ENCODE peak calls at places on chromosomes 2 and 18, in seven cellular contexts. X, Q, P, W, C, Y and K are unnamed samples.

GRCh38 chr2:100246163-100247145 is 75.8 kb downstream of the LONRF2 start:
- DNase-seq in C (no peak), Q (peak), P (peak), Y (no peak), W (peak), X (no peak), K (no peak)

GRCh38 chr2:15177103-15177502 is 384.0 kb downstream of the NBAS start:
- DNase-seq in Y (peak), P (peak), C (no peak), Q (peak), X (peak), W (no peak), K (peak)

GRCh38 chr2:198287706-198288105 is 483.3 kb downstream of the PLCL1 start:
- DNase-seq in P (no peak), C (no peak), X (no peak), Q (no peak), Y (no peak), W (no peak), K (no peak)

GRCh38 chr2:220708366-220708765 is 863.7 kb downstream of the EPHA4 start:
- DNase-seq in P (no peak), X (peak), W (no peak), C (no peak), Y (no peak), Q (no peak), K (no peak)

GRCh38 chr18:80163183-80163582 is 54.1 kb downstream of the ADNP2 start:
- DNase-seq in C (no peak), Y (no peak), Q (no peak), X (no peak), P (no peak), W (no peak), K (no peak)

GRCh38 chr2:127859712-127860085 is 1.7 kb upstream of the POLR2D start:
- DNase-seq in Q (no peak), W (peak), P (peak), C (peak), Y (no peak), X (no peak), K (no peak)

GRCh38 chr2:74902281-74902860 is 56.1 kb upstream of the POLE4 start:
- DNase-seq in C (no peak), W (no peak), P (no peak), X (no peak), Q (no peak), Y (no peak), K (no peak)

GRCh38 chr2:233816334-233816733 is 38.0 kb downstream of the HJURP start:
- DNase-seq in Y (no peak), W (no peak), P (no peak), X (no peak), C (no peak), Q (no peak), K (peak)

GRCh38 chr18:42053188-42053781 is 98.3 kb downstream of the PIK3C3 start:
- DNase-seq in P (peak), W (peak), Q (peak), C (peak), X (peak), Y (peak), K (no peak)

GRCh38 chr2:196276421-196276820 is 105.0 kb upstream of the STK17B start:
- DNase-seq in X (no peak), W (no peak), Y (no peak), P (no peak), Q (no peak), C (no peak), K (no peak)

GRCh38 chr2:203498161-203498560 is 36.9 kb downstream of the RAPH1 start:
- DNase-seq in C (no peak), P (peak), Q (no peak), W (no peak), X (peak), Y (peak), K (peak)

GRCh38 chr18:69469444-69469919 is 68.8 kb downstream of the DOK6 start:
- DNase-seq in X (no peak), P (peak), C (no peak), Y (no peak), W (peak), Q (peak), K (no peak)

GRCh38 chr2:223995569-223995968 is 38.3 kb downstream of the MRPL44 start:
- DNase-seq in Y (peak), Q (no peak), P (peak), W (no peak), C (no peak), X (peak), K (no peak)

GRCh38 chr18:65725421-65726050 is 25.3 kb upstream of the CDH7 start:
- DNase-seq in P (no peak), X (no peak), C (peak), Y (no peak), W (peak), Q (no peak), K (no peak)

GRCh38 chr2:7730449-7730848 is 813.2 kb downstream of the RNF144A start:
- DNase-seq in C (peak), W (no peak), X (no peak), Q (no peak), P (no peak), Y (no peak), K (no peak)

GRCh38 chr2:30165050-30165520 is 18.3 kb downstream of the YPEL5 start:
- DNase-seq in X (peak), P (peak), C (peak), Y (peak), W (peak), Q (peak), K (peak)

GRCh38 chr2:227890495-227891079 is 19.2 kb downstream of the DAW1 start:
- DNase-seq in W (peak), P (peak), Q (no peak), X (peak), Y (peak), C (peak), K (peak)

GRCh38 chr18:48886520-48887293 is 64.1 kb downstream of the SMAD7 start:
- DNase-seq in X (no peak), C (no peak), W (no peak), Y (no peak), Q (no peak), P (no peak), K (peak)

DNA sequence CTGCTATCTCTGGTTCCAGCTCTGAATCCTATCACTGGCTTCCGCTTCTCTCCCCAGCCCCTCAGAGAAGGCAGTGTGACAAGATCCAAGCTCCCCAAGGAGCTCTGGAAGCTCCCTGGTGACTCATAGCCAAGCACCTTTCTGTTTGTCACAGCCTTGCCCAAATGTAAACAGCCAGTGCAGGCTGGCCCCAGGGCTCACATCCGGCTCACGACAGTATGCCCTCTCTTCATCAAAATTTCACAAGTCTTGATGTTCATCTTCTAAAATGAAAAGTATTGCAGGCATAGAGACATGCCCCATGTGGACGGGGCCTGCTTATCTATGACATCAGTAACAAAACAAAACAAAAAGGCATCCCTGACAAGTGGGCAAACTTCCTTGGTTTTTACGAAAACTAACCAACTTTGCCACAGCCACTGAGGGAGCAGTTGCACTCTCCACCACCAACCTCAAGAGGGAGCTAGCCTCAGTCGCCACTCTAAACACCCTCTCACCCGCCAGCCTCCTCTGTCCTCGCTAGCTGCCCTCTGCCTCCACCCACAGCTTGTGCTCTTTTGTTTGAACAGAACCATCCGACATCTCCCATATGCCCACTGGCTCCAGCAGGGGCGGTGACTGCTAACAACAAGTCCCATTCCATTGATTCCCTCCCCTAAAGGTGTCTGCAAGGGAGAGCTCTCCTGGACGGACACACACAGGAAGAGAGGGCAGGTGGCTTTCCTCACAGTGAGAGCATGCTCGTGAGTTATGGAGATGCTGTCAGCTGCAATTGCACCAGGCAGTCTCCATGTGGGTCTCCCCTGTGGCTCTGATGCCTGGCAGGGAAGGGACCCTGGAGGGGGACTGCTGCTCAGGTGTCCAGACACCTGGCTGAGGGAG is 71.0 kb upstream of the DAPL1 start:
- DNase-seq in W (peak), Q (no peak), X (no peak), C (no peak), Y (no peak), P (peak), K (peak)
- TF ChIP-seq CTCF in W (peak), Q (peak), X (peak), C (peak), Y (no peak), P (peak), K (peak)

GRCh38 chr2:148865515-148865914 is 9.5 kb upstream of the KIF5C start:
- DNase-seq in P (no peak), C (no peak), Q (no peak), W (no peak), Y (no peak), X (no peak), K (no peak)

GRCh38 chr2:148866091-148866490 is 8.9 kb upstream of the KIF5C start:
- DNase-seq in P (no peak), C (no peak), X (no peak), W (no peak), Y (no peak), Q (no peak), K (no peak)

GRCh38 chr2:148861367-148861766 is 13.7 kb upstream of the KIF5C start:
- DNase-seq in W (no peak), X (no peak), Q (no peak), Y (no peak), C (peak), P (no peak), K (no peak)

DNA sequence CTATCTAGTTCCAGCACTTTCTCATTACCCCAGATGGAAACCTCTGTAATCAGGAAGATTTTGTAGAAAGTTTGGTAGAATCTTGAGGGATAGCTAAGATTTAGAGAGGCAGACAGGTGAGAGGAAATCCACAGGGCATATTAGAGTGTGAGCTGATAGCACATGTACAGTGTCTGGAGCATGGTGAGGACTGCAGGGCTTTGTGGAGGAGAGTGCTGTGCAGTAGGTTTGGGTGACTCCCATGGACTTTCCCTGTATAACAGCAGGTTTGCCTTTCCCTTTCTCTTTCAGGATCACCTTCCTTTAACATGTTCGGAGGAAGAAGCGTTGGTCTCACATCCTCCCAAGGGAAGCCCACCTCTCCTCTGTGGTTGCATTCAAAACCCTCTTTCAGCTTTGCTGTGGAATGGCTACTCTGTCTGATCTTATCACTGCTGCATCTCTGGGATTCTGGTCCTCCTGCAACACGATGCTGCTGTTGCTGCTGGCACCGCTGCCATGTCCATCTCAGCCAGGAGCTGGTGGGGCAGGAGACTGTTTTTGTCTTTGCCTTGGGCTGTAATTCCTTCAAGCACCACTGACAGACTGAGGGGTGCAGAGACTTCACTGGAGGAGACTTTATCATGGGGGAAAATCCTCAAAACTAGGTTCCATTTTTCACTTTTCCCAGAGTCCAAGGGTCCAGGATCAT is 7.8 kb upstream of the KIF5C start:
- DNase-seq in Q (no peak), C (no peak), W (peak), X (no peak), Y (no peak), P (no peak), K (no peak)
- H3K4me2 ChIP-seq in Q (no peak), C (no peak), W (no peak), X (no peak), Y (no peak), P (no peak), K (no peak)

GRCh38 chr2:86142737-86143257 is 36.8 kb downstream of the PTCD3 start:
- DNase-seq in P (no peak), X (no peak), Q (no peak), Y (no peak), W (no peak), C (no peak), K (no peak)
- H3K27ac ChIP-seq in P (no peak), X (no peak), Q (no peak), Y (no peak), W (no peak), C (no peak), K (no peak)

GRCh38 chr2:36919041-36919837 is 47.1 kb downstream of the STRN start:
- DNase-seq in X (peak), Y (no peak), W (peak), C (no peak), Q (no peak), P (no peak), K (no peak)

GRCh38 chr2:36921984-36922383 is 44.4 kb downstream of the STRN start:
- DNase-seq in C (no peak), W (no peak), P (no peak), X (no peak), Q (no peak), Y (no peak), K (no peak)

GRCh38 chr2:36915627-36916026 is 50.7 kb downstream of the STRN start:
- DNase-seq in W (no peak), Q (no peak), P (no peak), C (no peak), Y (no peak), X (no peak), K (no peak)

GRCh38 chr2:36912692-36913091 is 53.6 kb downstream of the STRN start:
- DNase-seq in C (no peak), X (peak), P (no peak), Y (peak), Q (no peak), W (no peak), K (peak)

DNA sequence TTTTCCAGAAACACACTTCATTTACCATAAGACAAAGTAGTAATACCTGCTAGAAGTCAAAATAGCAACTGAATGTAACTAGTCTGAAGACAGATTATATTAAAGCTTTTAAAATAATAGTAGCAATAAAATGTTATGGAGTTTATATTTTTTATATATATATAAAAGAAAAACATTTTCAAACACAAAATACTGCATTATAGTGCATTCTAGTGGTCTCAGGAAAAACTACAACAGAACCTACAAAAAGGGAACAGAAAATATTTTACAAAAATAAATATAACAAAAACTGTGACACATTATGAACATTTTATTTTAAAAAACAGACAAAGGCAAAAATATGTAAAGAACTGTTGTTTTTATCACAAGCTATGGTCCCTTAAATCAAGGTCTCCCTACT is 48.0 kb downstream of the STRN start:
- DNase-seq in Y (peak), X (peak), Q (no peak), C (no peak), W (no peak), P (no peak), K (no peak)
- TF ChIP-seq CTCF in Y (no peak), X (peak), Q (no peak), C (no peak), W (peak), P (no peak), K (peak)

GRCh38 chr18:2969695-2970094 is 43.2 kb downstream of the LPIN2 start:
- DNase-seq in X (no peak), P (no peak), W (no peak), C (no peak), Q (no peak), Y (no peak), K (no peak)
- H3K4me2 ChIP-seq in X (no peak), P (no peak), W (no peak), C (no peak), Q (no peak), Y (no peak), K (no peak)

DNA sequence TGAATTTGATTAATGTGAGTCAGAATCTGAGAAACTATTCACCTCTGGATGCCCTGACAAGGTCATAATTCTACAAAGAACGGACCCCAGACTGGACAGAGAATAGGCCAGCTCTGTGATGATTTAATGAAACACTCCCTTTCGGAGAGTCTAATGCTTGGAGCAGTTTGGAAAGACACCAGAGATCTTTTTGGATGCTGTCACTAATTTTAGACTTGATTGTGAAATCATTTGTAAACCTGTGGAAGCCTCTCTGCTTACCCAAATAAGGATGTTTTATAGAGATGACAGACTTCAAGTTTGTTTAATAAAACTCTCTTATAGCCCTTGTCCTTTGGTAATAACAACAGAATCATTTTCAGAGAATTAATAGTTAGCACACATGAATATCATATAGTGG is 83.5 kb downstream of the MYL12B start:
- DNase-seq in W (no peak), P (no peak), Q (no peak), Y (peak), X (peak), C (no peak), K (no peak)
- H3K27ac ChIP-seq in W (no peak), P (no peak), Q (no peak), Y (no peak), X (no peak), C (no peak), K (no peak)